ENCODE peak calls at places on chromosomes 3 and 15, in five cellular contexts. B is LHCN-M2, H is erythroblast, A is mucosa of gallbladder, C is kidney glomerular epithelial cell. O is an unnamed sample.
A peak's percentile ranks its signal among the peaks of the same experiment; 100 is the strongest.

GRCh38 chr15:89400997-89401590 is 66.5 kb upstream of the POLG start:
- DNase-seq in B (no peak), H (no peak), A (no peak), C (no peak), O (no peak)

GRCh38 chr3:139326131-139326530 is 17.7 kb upstream of the MRPS22 start:
- DNase-seq in B (no peak), H (no peak), A (no peak), C (no peak), O (no peak)

GRCh38 chr15:43529587-43530345 is 12.4 kb downstream of the MAP1A start:
- DNase-seq in B (no peak), H (no peak), A (no peak), C (no peak), O (no peak)

GRCh38 chr3:168250415-168250861 is 154.7 kb upstream of the GOLIM4 start:
- DNase-seq in B (no peak), H (no peak), A (no peak), C (peak; percentile 4), O (no peak)

GRCh38 chr3:100044369-100044768 is 69.9 kb downstream of the FILIP1L start:
- DNase-seq in B (no peak), H (no peak), A (no peak), C (no peak), O (no peak)

GRCh38 chr3:63207066-63207590 is 71.0 kb upstream of the SYNPR start:
- DNase-seq in B (no peak), H (no peak), A (no peak), C (no peak), O (no peak)

GRCh38 chr3:32226875-32227500 is 11.5 kb upstream of the CMTM8 start:
- DNase-seq in B (peak; percentile 91), H (no peak), A (no peak), C (peak; percentile 75), O (no peak)

GRCh38 chr3:25589104-25589782 is 75.5 kb downstream of the TOP2B start:
- DNase-seq in B (no peak), H (no peak), A (peak; percentile 5), C (no peak), O (no peak)

GRCh38 chr15:62752687-62753517 is 289.6 kb upstream of the TPM1 start:
- DNase-seq in B (peak; percentile 77), H (no peak), A (no peak), C (peak; percentile 76), O (no peak)

GRCh38 chr3:143375698-143376097 is 256.1 kb downstream of the CHST2 start:
- DNase-seq in B (no peak), H (no peak), A (no peak), C (no peak), O (no peak)

GRCh38 chr15:91032919-91033803 is 10.8 kb upstream of the VPS33B start:
- DNase-seq in B (no peak), H (peak; percentile 66), A (peak; percentile 81), C (peak; percentile 28), O (peak; percentile 94)

GRCh38 chr3:128376516-128376915 is 90.2 kb downstream of the DNAJB8 start:
- DNase-seq in B (no peak), H (no peak), A (no peak), C (no peak), O (no peak)

O was measured in Calu3.